ENCODE peak calls at places on chromosomes 6 and 20, in six cellular contexts. L is right lobe of liver, A is lung, U is adrenal gland, B is ovary, H is Peyer's patch. S is an unnamed sample. For H3K27me3, the result is how much of the 10 kb centered on the place peaks cover.

GRCh38 chr6:44782198-44782597 is 394.7 kb downstream of the CDC5L start:
- DNase-seq in L (no peak), A (no peak), U (no peak), B (no peak), H (no peak), S (no peak)

GRCh38 chr20:13687827-13688226 is 49.1 kb upstream of the TASP1 start:
- DNase-seq in L (no peak), A (no peak), U (no peak), B (no peak), H (no peak), S (no peak)

GRCh38 chr6:129440691-129441090 is 269.3 kb downstream of the ARHGAP18 start:
- DNase-seq in L (no peak), A (no peak), U (no peak), B (no peak), H (no peak), S (no peak)

GRCh38 chr6:25623874-25624273 is 28.1 kb upstream of the SCGN start:
- DNase-seq in L (no peak), A (no peak), U (no peak), B (no peak), H (no peak), S (no peak)

GRCh38 chr6:152236370-152237097 is 400.6 kb downstream of the SYNE1 start:
- DNase-seq in L (no peak), A (no peak), U (no peak), B (no peak), H (no peak), S (no peak)

GRCh38 chr6:146481527-146481926 is 62.1 kb upstream of the RAB32 start:
- DNase-seq in L (no peak), A (no peak), U (no peak), B (no peak), H (no peak), S (no peak)

GRCh38 chr20:39773380-39774000 is 811.3 kb downstream of the DHX35 start:
- DNase-seq in L (no peak), A (no peak), U (no peak), B (no peak), H (no peak), S (no peak)

GRCh38 chr6:30768634-30769087 is 24.3 kb upstream of the IER3 start:
- DNase-seq in L (no peak), A (no peak), U (no peak), B (no peak), H (no peak), S (no peak)

GRCh38 chr6:107786709-107787588 is 37.2 kb downstream of the SCML4 start:
- DNase-seq in L (no peak), A (no peak), U (no peak), B (no peak), H (peak), S (no peak)

GRCh38 chr6:116531675-116532570 is 13.6 kb downstream of the TRAPPC3L start:
- DNase-seq in L (no peak), A (peak), U (peak), B (peak), H (peak), S (peak)

GRCh38 chr20:61883867-61884393 is 181.8 kb downstream of the TAF4 start:
- DNase-seq in L (no peak), A (no peak), U (no peak), B (no peak), H (no peak), S (no peak)

GRCh38 chr6:18362058-18362561 is 25.0 kb upstream of the RNF144B start:
- DNase-seq in L (no peak), A (no peak), U (no peak), B (no peak), H (no peak), S (no peak)

GRCh38 chr20:38520261-38520660 is 47.6 kb downstream of the RALGAPB start:
- DNase-seq in L (no peak), A (no peak), U (no peak), B (no peak), H (no peak), S (no peak)

GRCh38 chr6:148044261-148044731 is 298.3 kb upstream of the SASH1 start:
- DNase-seq in L (no peak), A (no peak), U (no peak), B (no peak), H (no peak), S (no peak)

GRCh38 chr20:58622671-58623578 is 28.2 kb upstream of the STX16 start:
- DNase-seq in L (no peak), A (no peak), U (peak), B (no peak), H (no peak), S (no peak)

GRCh38 chr20:19832875-19833274 is 74.8 kb downstream of the RIN2 start:
- DNase-seq in L (no peak), A (no peak), U (no peak), B (no peak), H (no peak), S (no peak)

GRCh38 chr20:21430031-21430430 is 32.7 kb upstream of the NKX2-4 start:
- DNase-seq in L (no peak), A (no peak), U (no peak), B (no peak), H (no peak), S (no peak)

GRCh38 chr20:21266191-21266536 is 37.0 kb upstream of the XRN2 start:
- DNase-seq in L (no peak), A (no peak), U (no peak), B (no peak), H (no peak), S (no peak)

GRCh38 chr6:96811670-96812069 is 25.6 kb downstream of the GPR63 start:
- DNase-seq in L (no peak), A (no peak), U (no peak), B (no peak), H (no peak), S (no peak)

GRCh38 chr6:5403619-5404018 is 142.3 kb downstream of the FARS2 start:
- DNase-seq in L (no peak), A (no peak), U (no peak), B (no peak), H (no peak), S (no peak)

GRCh38 chr6:37696220-37696840 is 1.4 kb downstream of the MDGA1 start:
- DNase-seq in L (no peak), A (no peak), U (peak), B (peak), H (peak), S (no peak)

GRCh38 chr6:37695273-37695672 is 2.4 kb downstream of the MDGA1 start:
- DNase-seq in L (no peak), A (no peak), U (no peak), B (no peak), H (no peak), S (no peak)

GRCh38 chr6:37695857-37696219 is 1.8 kb downstream of the MDGA1 start:
- DNase-seq in L (no peak), A (no peak), U (no peak), B (no peak), H (no peak), S (no peak)

GRCh38 chr6:37698264-37699137 is 818 bp upstream of the MDGA1 start:
- DNase-seq in L (peak), A (no peak), U (peak), B (peak), H (peak), S (no peak)

DNA sequence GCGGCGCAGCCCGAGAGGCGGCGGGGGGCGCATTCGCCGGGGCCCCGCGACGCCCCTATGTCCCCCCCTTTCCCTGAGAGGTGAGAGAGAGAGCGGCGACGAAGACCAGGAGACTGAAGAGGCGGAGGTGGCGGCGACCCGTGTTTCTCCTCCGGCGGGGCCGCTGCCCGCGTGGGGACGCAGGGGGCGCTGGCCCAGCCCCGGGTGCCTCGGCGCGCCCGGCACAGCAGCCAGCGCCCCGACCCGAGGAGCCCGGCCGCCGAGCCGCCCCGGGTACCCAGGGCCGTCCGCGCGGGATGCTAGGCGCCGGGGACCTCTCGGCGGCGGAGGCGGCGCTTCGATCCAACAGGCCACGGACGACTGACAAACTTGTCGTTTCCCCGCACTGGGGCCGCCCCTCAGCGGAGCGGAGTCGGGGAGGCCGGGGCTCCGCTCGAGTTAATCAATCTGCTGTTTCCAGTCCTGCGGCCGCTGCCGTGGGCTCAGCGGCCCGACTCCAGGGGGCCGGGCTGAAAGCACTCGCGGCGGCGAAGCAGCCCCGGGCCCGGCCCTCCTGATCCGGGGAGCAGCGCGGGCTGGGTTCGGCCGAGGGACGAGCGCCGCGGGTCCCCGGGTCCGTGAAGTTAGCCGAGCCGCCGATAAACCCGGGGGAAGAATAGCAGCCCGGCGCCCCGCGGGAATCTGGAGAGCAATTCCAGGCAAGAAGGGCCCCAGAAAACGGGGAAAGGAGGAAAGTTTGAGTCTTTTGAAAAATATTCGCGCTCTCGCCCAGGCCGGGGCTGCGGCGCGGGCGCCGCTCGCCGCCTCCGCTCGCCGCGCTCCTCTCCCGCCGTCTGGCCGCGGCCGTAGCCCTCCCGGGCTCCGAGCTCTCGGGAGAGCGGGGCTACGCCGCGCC is 595 bp downstream of the MDGA1 start:
- DNase-seq in L (no peak), A (no peak), U (no peak), B (peak), H (peak), S (no peak)
- H3K27me3 ChIP-seq in L (under half), A (under half), U (under half), B (under half), H (under half), S (half or more)

DNA sequence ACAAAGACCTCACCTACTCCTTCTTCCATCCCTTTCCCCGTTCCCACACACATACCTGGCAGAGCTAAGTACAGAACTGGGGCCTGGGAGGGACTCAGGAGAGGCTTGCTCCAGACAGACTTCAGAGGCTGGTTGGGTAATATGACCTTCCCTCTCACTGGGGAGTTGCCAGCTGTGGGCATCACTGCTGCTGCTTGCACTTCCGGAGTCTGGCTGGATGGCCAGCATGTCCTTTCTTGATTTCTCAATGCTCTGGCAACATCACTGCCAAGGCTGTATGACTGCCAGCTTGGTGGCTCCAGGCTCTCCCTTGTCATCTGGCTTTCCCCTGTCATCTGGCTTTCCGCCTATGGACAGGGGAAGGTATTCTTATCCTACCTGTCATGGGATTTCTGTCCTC is 47.8 kb downstream of the CDH22 start:
- DNase-seq in L (peak), A (peak), U (peak), B (no peak), H (no peak), S (no peak)
- H3K27me3 ChIP-seq in L (under half), A (under half), U (under half), B (under half), H (under half), S (under half)

DNA sequence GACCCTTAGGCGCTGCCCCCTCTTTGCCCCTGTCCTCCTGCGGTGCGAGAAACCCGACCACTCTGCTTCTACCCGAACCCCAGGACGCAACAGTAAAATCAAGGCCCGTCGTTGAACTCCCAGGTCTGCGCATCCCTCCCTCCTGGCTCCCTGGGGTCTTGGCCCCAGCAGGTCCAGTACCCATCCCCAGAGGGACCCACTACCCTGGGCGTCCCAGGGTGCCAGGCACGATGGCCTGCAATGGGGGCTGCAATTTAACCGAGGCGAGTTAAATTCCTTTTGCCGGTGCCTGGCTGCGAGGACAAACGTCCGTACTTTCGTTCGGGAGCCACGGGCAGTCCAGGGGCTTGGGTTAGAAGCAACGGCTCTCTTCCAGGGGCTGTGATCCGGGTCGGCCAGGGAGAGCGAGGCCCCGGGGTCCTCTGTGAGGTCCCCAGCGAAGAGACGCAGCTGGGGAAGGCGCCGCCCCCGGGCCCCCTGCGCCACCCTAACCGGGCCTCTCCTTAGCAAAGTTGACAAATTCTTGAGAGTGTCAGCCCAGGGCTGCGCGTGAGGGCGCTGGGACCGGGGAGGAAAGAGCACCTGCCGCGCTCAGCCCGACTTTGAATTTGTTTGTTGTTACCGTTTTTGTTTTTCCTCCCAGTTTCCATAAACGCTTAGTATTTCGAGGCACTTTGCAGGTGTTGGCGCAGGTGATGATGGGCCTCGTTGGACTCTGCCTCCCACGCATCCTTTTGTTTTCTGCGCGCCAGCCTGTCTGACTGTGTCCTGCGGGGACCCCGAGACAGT is 6.1 kb downstream of the OLIG3 start:
- DNase-seq in L (no peak), A (no peak), U (no peak), B (no peak), H (no peak), S (no peak)
- H3K27me3 ChIP-seq in L (under half), A (under half), U (half or more), B (under half), H (under half), S (half or more)

DNA sequence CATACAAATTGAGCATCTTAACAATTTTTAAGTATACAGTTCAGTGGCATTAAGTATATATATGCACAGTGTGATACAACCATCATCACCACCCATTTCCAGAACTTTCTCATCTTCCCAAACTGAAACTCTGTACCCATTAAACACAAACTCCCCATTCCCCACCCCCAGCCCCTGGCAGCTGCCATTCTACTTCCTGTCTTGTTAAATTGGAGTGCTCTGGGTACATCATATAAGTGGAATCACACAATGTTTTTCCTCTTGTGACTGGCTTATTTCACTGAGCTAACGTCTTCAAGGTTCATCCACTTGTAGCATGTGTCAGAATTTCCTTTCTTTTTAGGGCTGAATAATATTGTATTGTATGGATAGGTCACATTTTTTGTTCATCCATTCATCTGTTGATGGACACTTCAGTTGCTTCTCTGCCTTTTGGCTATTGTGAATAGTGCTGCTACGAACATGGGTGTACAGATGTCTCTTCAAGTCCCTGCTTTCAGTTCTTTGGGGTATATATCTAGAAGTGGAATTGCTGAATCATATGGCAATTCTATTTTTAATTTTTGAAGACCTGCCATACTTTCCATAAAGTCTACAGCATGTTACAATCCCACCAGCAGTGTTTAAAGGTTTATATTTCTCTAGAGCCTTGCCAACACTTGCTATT is 19.6 kb upstream of the RREB1 start:
- DNase-seq in L (no peak), A (no peak), U (no peak), B (no peak), H (no peak), S (no peak)
- H3K27me3 ChIP-seq in L (under half), A (under half), U (under half), B (under half), H (under half), S (under half)

GRCh38 chr20:8507231-8507630 is 375.2 kb downstream of the PLCB1 start:
- DNase-seq in L (no peak), A (no peak), U (no peak), B (no peak), H (no peak), S (no peak)
- H3K27me3 ChIP-seq in L (under half), A (under half), U (under half), B (under half), H (under half), S (under half)

DNA sequence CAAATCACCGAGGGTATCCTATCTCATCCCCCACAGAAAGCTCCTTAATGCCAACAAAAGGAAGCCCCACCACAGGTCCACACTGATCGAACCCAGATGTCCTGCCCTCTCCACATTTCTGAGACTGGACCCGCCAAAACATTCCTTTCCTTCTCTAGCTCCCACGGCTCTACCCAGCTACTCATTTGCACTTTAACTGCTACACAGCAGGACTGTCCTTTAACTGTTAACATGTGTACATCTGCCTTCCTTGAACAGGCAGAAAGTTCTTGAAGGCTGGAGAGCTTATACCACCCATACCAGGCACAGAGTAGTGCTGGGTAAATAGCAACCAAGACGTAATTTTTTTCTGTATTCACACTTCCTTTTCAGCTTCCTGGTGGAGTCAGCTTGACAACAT is 68.6 kb downstream of the TRMT6 start:
- DNase-seq in L (no peak), A (no peak), U (no peak), B (no peak), H (no peak), S (no peak)
- H3K27me3 ChIP-seq in L (under half), A (under half), U (under half), B (under half), H (under half), S (under half)

GRCh38 chr20:56752274-56752673 is 123.2 kb downstream of the TFAP2C start:
- DNase-seq in L (no peak), A (no peak), U (no peak), B (no peak), H (no peak), S (no peak)

GRCh38 chr20:56748476-56749377 is 119.6 kb downstream of the TFAP2C start:
- DNase-seq in L (no peak), A (no peak), U (no peak), B (no peak), H (no peak), S (no peak)

GRCh38 chr20:56755201-56755600 is 126.1 kb downstream of the TFAP2C start:
- DNase-seq in L (no peak), A (no peak), U (no peak), B (no peak), H (no peak), S (no peak)

DNA sequence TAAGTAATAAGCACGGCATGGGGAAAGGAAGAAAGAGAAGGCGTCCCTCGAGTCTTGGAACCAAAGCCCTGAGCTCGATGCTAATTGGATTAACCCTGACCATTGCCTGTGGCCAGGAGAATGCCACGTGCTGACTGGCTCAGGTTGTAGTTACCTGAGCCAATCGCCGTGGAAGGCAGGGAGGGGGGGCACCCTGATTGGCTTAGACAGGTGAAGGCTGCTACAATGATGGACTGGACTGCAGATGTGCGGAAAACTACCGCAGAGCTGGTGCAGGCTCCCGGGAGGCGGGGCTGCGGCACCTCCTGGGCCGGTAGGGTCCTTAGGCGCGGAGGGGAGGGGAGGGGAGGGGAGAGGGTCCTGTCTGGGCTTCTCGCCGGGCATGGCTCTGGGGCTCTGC is 121.3 kb downstream of the TFAP2C start:
- DNase-seq in L (no peak), A (no peak), U (no peak), B (no peak), H (no peak), S (no peak)
- H3K27me3 ChIP-seq in L (under half), A (under half), U (under half), B (under half), H (under half), S (under half)